ENCODE peak calls at places on chromosome 1, in seven cellular contexts. Z is WTC11, P is cardiac fibroblast, U is RWPE1, O is MV-4-11, R is germinal center, T is left colon. Q is an unnamed sample.
A peak's percentile ranks its signal among the peaks of the same experiment; 100 is the strongest.

GRCh38 chr1:219710529-219711194 is 97.8 kb upstream of the ZC3H11B start:
- DNase-seq in Z (no peak), P (peak; percentile 50), U (peak; percentile 46), O (no peak), R (no peak), T (no peak), Q (peak; percentile 31)

GRCh38 chr1:1207254-1207902 is 986 bp upstream of the TNFRSF18 start:
- DNase-seq in Z (no peak), P (no peak), U (no peak), O (no peak), R (no peak), T (peak; percentile 9), Q (no peak)

GRCh38 chr1:200006711-200007110 is 20.8 kb upstream of the NR5A2 start:
- DNase-seq in Z (no peak), P (no peak), U (no peak), O (no peak), R (no peak), T (no peak), Q (no peak)

GRCh38 chr1:84792421-84792820 is 100.6 kb downstream of the LPAR3 start:
- DNase-seq in Z (no peak), P (no peak), U (no peak), O (no peak), R (no peak), T (no peak), Q (no peak)

GRCh38 chr1:154198756-154199562 is 7.1 kb upstream of the TPM3 start:
- DNase-seq in Z (peak; percentile 23), P (peak; percentile 76), U (peak; percentile 48), O (peak; percentile 65), R (peak; percentile 72), T (peak; percentile 20), Q (peak; percentile 53)

GRCh38 chr1:168081373-168082007 is 55.2 kb downstream of the GPR161 start:
- DNase-seq in Z (no peak), P (peak; percentile 98), U (peak; percentile 22), O (peak; percentile 63), R (no peak), T (no peak), Q (peak; percentile 4)

GRCh38 chr1:30307182-30307581 is 416.2 kb downstream of the MATN1 start:
- DNase-seq in Z (no peak), P (no peak), U (no peak), O (no peak), R (no peak), T (no peak), Q (no peak)

GRCh38 chr1:226371866-226372490 is 35.9 kb downstream of the PARP1 start:
- DNase-seq in Z (no peak), P (no peak), U (no peak), O (no peak), R (no peak), T (no peak), Q (no peak)

GRCh38 chr1:40625076-40625475 is 40.4 kb downstream of the RIMS3 start:
- DNase-seq in Z (peak; percentile 45), P (peak; percentile 25), U (no peak), O (no peak), R (peak; percentile 43), T (peak; percentile 66), Q (no peak)

GRCh38 chr1:116375884-116376733 is 3.1 kb downstream of the ATP1A1 start:
- DNase-seq in Z (peak; percentile 49), P (peak; percentile 93), U (peak; percentile 86), O (no peak), R (no peak), T (peak; percentile 84), Q (no peak)

GRCh38 chr1:18996548-18997177 is 40.2 kb upstream of the IFFO2 start:
- DNase-seq in Z (no peak), P (no peak), U (no peak), O (no peak), R (no peak), T (no peak), Q (no peak)

GRCh38 chr1:171637928-171638576 is 14.4 kb downstream of the MYOC start:
- DNase-seq in Z (no peak), P (no peak), U (no peak), O (no peak), R (no peak), T (no peak), Q (no peak)

GRCh38 chr1:176557543-176558258 is 94.7 kb downstream of the PAPPA2 start:
- DNase-seq in Z (no peak), P (no peak), U (peak; percentile 23), O (no peak), R (no peak), T (no peak), Q (no peak)

GRCh38 chr1:110064576-110065337 is 5.7 kb downstream of the ALX3 start:
- DNase-seq in Z (no peak), P (no peak), U (no peak), O (no peak), R (no peak), T (no peak), Q (no peak)

GRCh38 chr1:150272379-150272840 is at the start of gene C1orf54:
- DNase-seq in Z (peak; percentile 81), P (peak; percentile 73), U (no peak), O (peak; percentile 61), R (no peak), T (no peak), Q (no peak)

GRCh38 chr1:204994086-204994862 is 48.7 kb upstream of the CNTN2 start:
- DNase-seq in Z (no peak), P (peak; percentile 15), U (no peak), O (no peak), R (no peak), T (no peak), Q (no peak)

Q was measured in GM10248.